ENCODE peak calls at places on chromosome 17, in six cellular contexts. One of them, this sample, is unnamed.

GRCh38 chr17:38702900-38703741 is 2.0 kb upstream of the MLLT6 start:
- DNase-seq in neuronal stem cell: no peak
- DNase-seq in IMR-90: no peak
- DNase-seq in mesenchymal stem cell: peak; percentile 8
- DNase-seq in H9: peak; percentile 46
- DNase-seq in mesendoderm: no peak
- DNase-seq in this sample: no peak

GRCh38 chr17:14582996-14583395 is 282.1 kb downstream of the HS3ST3B1 start:
- DNase-seq in neuronal stem cell: no peak
- DNase-seq in IMR-90: no peak
- DNase-seq in mesenchymal stem cell: no peak
- DNase-seq in H9: no peak
- DNase-seq in mesendoderm: no peak
- DNase-seq in this sample: no peak

GRCh38 chr17:78522031-78522809 is 55.0 kb downstream of the DNAH17 start:
- DNase-seq in neuronal stem cell: no peak
- DNase-seq in IMR-90: no peak
- DNase-seq in mesenchymal stem cell: no peak
- DNase-seq in H9: no peak
- DNase-seq in mesendoderm: no peak
- DNase-seq in this sample: no peak

GRCh38 chr17:44307387-44308186 is 814 bp upstream of the RUNDC3A start:
- DNase-seq in neuronal stem cell: no peak
- DNase-seq in IMR-90: no peak
- DNase-seq in mesenchymal stem cell: peak; percentile 75
- DNase-seq in H9: peak; percentile 90
- DNase-seq in mesendoderm: peak; percentile 81
- DNase-seq in this sample: no peak

GRCh38 chr17:13024526-13025263 is 6.9 kb upstream of the ELAC2 start:
- DNase-seq in neuronal stem cell: peak; percentile 74
- DNase-seq in IMR-90: peak; percentile 52
- DNase-seq in mesenchymal stem cell: peak; percentile 65
- DNase-seq in H9: peak; percentile 92
- DNase-seq in mesendoderm: peak; percentile 85
- DNase-seq in this sample: peak; percentile 49

GRCh38 chr17:50627782-50628601 is 6.7 kb upstream of the ABCC3 start:
- DNase-seq in neuronal stem cell: no peak
- DNase-seq in IMR-90: no peak
- DNase-seq in mesenchymal stem cell: peak; percentile 47
- DNase-seq in H9: peak; percentile 76
- DNase-seq in mesendoderm: peak; percentile 70
- DNase-seq in this sample: no peak

GRCh38 chr17:18139949-18140348 is 31.4 kb downstream of the MYO15A start:
- DNase-seq in neuronal stem cell: no peak
- DNase-seq in IMR-90: peak; percentile 18
- DNase-seq in mesenchymal stem cell: peak; percentile 26
- DNase-seq in H9: no peak
- DNase-seq in mesendoderm: peak; percentile 56
- DNase-seq in this sample: no peak

GRCh38 chr17:71334041-71334781 is 786.6 kb upstream of the SOX9 start:
- DNase-seq in neuronal stem cell: no peak
- DNase-seq in IMR-90: peak; percentile 21
- DNase-seq in mesenchymal stem cell: no peak
- DNase-seq in H9: no peak
- DNase-seq in mesendoderm: peak; percentile 7
- DNase-seq in this sample: no peak

GRCh38 chr17:20127660-20128413 is 118.7 kb downstream of the SPECC1 start:
- DNase-seq in neuronal stem cell: no peak
- DNase-seq in IMR-90: peak; percentile 94
- DNase-seq in mesenchymal stem cell: peak; percentile 57
- DNase-seq in H9: no peak
- DNase-seq in mesendoderm: no peak
- DNase-seq in this sample: no peak

GRCh38 chr17:42618442-42619150 is 9.1 kb downstream of the TUBG1 start:
- DNase-seq in neuronal stem cell: no peak
- DNase-seq in IMR-90: no peak
- DNase-seq in mesenchymal stem cell: peak; percentile 25
- DNase-seq in H9: peak; percentile 91
- DNase-seq in mesendoderm: peak; percentile 87
- DNase-seq in this sample: peak; percentile 77

DNA sequence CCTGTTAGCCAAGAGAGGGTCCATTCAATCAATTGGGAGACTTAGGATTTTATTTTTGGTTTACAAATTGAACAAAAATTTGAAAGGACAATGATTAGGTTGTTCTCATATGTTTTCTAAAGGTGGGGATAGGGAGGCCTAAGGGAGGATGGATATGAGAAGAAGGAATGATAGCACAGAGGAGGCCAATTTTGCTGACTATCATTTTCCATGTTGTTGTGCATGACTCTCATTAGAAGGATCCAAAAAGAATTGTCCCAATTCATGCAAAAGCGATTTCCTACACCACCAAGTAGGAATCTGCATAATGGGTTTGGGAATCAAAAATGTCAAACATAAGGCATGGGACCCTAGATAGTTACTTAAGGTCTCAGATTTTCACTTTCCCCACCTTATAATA is 524.8 kb downstream of the KIF2B start:
- DNase-seq in neuronal stem cell: no peak
- DNase-seq in IMR-90: no peak
- DNase-seq in mesenchymal stem cell: no peak
- DNase-seq in H9: no peak
- DNase-seq in mesendoderm: no peak
- DNase-seq in this sample: no peak
- H2BK15ac ChIP-seq in neuronal stem cell: no peak overlapping the region
- H2BK15ac ChIP-seq in IMR-90: no peak overlapping the region
- H2BK15ac ChIP-seq in mesenchymal stem cell: no peak overlapping the region
- H2BK15ac ChIP-seq in H9: no peak overlapping the region
- H2BK15ac ChIP-seq in mesendoderm: peak overlapping the region; percentile 74
- H2BK15ac ChIP-seq in this sample: no peak overlapping the region

GRCh38 chr17:48579738-48580543 is 1.8 kb upstream of the HOXB4 start:
- DNase-seq in neuronal stem cell: no peak
- DNase-seq in IMR-90: peak; percentile 82
- DNase-seq in mesenchymal stem cell: peak; percentile 85
- DNase-seq in H9: no peak
- DNase-seq in mesendoderm: no peak
- DNase-seq in this sample: no peak
- H2BK15ac ChIP-seq in neuronal stem cell: no peak overlapping the region
- H2BK15ac ChIP-seq in IMR-90: peak overlapping the region; percentile 63
- H2BK15ac ChIP-seq in mesenchymal stem cell: no peak overlapping the region
- H2BK15ac ChIP-seq in H9: no peak overlapping the region
- H2BK15ac ChIP-seq in mesendoderm: no peak overlapping the region
- H2BK15ac ChIP-seq in this sample: no peak overlapping the region

GRCh38 chr17:80773243-80773991 is 218.2 kb upstream of the CHMP6 start:
- DNase-seq in neuronal stem cell: no peak
- DNase-seq in IMR-90: peak; percentile 80
- DNase-seq in mesenchymal stem cell: peak; percentile 82
- DNase-seq in H9: peak; percentile 52
- DNase-seq in mesendoderm: peak; percentile 48
- DNase-seq in this sample: no peak
- H2BK15ac ChIP-seq in neuronal stem cell: no peak overlapping the region
- H2BK15ac ChIP-seq in IMR-90: peak overlapping the region; percentile 78
- H2BK15ac ChIP-seq in mesenchymal stem cell: no peak overlapping the region
- H2BK15ac ChIP-seq in H9: no peak overlapping the region
- H2BK15ac ChIP-seq in mesendoderm: no peak overlapping the region
- H2BK15ac ChIP-seq in this sample: no peak overlapping the region

GRCh38 chr17:1491406-1492248 is 859 bp downstream of the MYO1C start:
- DNase-seq in neuronal stem cell: no peak
- DNase-seq in IMR-90: no peak
- DNase-seq in mesenchymal stem cell: peak; percentile 57
- DNase-seq in H9: no peak
- DNase-seq in mesendoderm: no peak
- DNase-seq in this sample: no peak
- H2BK15ac ChIP-seq in neuronal stem cell: no peak overlapping the region
- H2BK15ac ChIP-seq in IMR-90: peak overlapping the region; percentile 60
- H2BK15ac ChIP-seq in mesenchymal stem cell: peak overlapping the region; percentile 68
- H2BK15ac ChIP-seq in H9: no peak overlapping the region
- H2BK15ac ChIP-seq in mesendoderm: no peak overlapping the region
- H2BK15ac ChIP-seq in this sample: no peak overlapping the region

GRCh38 chr17:1031711-1032110 is 34.8 kb downstream of the TIMM22 start:
- DNase-seq in neuronal stem cell: peak; percentile 45
- DNase-seq in IMR-90: no peak
- DNase-seq in mesenchymal stem cell: peak; percentile 58
- DNase-seq in H9: peak; percentile 78
- DNase-seq in mesendoderm: peak; percentile 71
- DNase-seq in this sample: peak; percentile 73

GRCh38 chr17:1030684-1031557 is 34.0 kb downstream of the TIMM22 start:
- DNase-seq in neuronal stem cell: no peak
- DNase-seq in IMR-90: no peak
- DNase-seq in mesenchymal stem cell: no peak
- DNase-seq in H9: no peak
- DNase-seq in mesendoderm: no peak
- DNase-seq in this sample: peak; percentile 63

GRCh38 chr17:1033503-1033902 is 36.6 kb downstream of the TIMM22 start:
- DNase-seq in neuronal stem cell: no peak
- DNase-seq in IMR-90: no peak
- DNase-seq in mesenchymal stem cell: no peak
- DNase-seq in H9: no peak
- DNase-seq in mesendoderm: no peak
- DNase-seq in this sample: no peak

GRCh38 chr17:1029912-1030656 is 33.2 kb downstream of the TIMM22 start:
- DNase-seq in neuronal stem cell: no peak
- DNase-seq in IMR-90: no peak
- DNase-seq in mesenchymal stem cell: no peak
- DNase-seq in H9: no peak
- DNase-seq in mesendoderm: no peak
- DNase-seq in this sample: no peak

DNA sequence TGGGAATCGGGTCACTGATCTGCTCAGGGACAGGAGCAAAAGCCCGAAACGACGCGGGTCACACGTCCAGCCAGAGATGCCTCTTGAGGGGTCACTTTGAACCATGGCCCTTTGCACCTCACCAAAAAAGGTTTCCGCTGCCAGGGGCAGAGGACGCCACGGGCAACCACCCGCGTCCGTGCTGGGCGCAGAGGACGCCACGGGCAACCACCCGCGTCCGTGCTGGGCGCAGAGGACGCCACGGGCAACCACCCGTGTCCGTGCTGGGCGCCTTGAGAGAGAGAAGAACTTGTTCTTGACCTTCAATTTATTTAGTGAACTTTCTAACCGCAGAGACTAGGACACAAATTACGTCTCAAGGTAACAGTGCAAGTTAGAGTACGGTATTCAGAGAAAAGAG is 35.5 kb downstream of the TIMM22 start:
- DNase-seq in neuronal stem cell: no peak
- DNase-seq in IMR-90: no peak
- DNase-seq in mesenchymal stem cell: no peak
- DNase-seq in H9: no peak
- DNase-seq in mesendoderm: no peak
- DNase-seq in this sample: no peak
- H2BK15ac ChIP-seq in neuronal stem cell: no peak overlapping the region
- H2BK15ac ChIP-seq in IMR-90: no peak overlapping the region
- H2BK15ac ChIP-seq in mesenchymal stem cell: no peak overlapping the region
- H2BK15ac ChIP-seq in H9: no peak overlapping the region
- H2BK15ac ChIP-seq in mesendoderm: no peak overlapping the region
- H2BK15ac ChIP-seq in this sample: no peak overlapping the region

This sample was measured in H1.